ENCODE peak calls at places on chromosome 2, in five cellular contexts. X is GM23338, U is HepG2, Y is H1, S is GM12878. A is an unnamed sample. For H3K4me1, the result is how much of the 10 kb centered on the place peaks cover.

GRCh38 chr2:115880558-115880957 is 1438.1 kb downstream of the DPP10 start:
- DNase-seq in Y (no peak), S (no peak), X (peak), U (no peak), A (peak)

GRCh38 chr2:134628453-134628852 is 90.3 kb downstream of the TMEM163 start:
- DNase-seq in U (no peak), S (no peak), Y (no peak), X (no peak), A (no peak)

GRCh38 chr2:33018271-33018670 is 71.5 kb downstream of the LTBP1 start:
- DNase-seq in X (no peak), U (no peak), S (no peak), Y (no peak), A (no peak)

GRCh38 chr2:177147093-177147694 is 65.4 kb upstream of the HNRNPA3 start:
- DNase-seq in X (peak), Y (no peak), S (peak), U (peak), A (peak)

GRCh38 chr2:19021721-19022120 is 336.7 kb downstream of the OSR1 start:
- DNase-seq in X (no peak), U (peak), Y (no peak), S (no peak), A (no peak)

GRCh38 chr2:19733951-19734425 is 167.8 kb downstream of the TTC32 start:
- DNase-seq in X (no peak), U (no peak), Y (no peak), S (no peak), A (no peak)

GRCh38 chr2:54663424-54664030 is 59.9 kb upstream of the EML6 start:
- DNase-seq in X (no peak), S (no peak), U (peak), Y (no peak), A (no peak)

GRCh38 chr2:38719706-38720105 is 31.5 kb downstream of the SRSF7 start:
- DNase-seq in S (no peak), Y (no peak), X (no peak), U (no peak), A (no peak)

GRCh38 chr2:228181098-228182019 is at the start of gene SPHKAP:
- DNase-seq in Y (no peak), X (peak), S (no peak), U (no peak), A (no peak)

GRCh38 chr2:228180126-228181097 is 1.1 kb downstream of the SPHKAP start:
- DNase-seq in U (no peak), Y (no peak), X (peak), S (no peak), A (no peak)
- H3K4me1 ChIP-seq in U (under half), Y (under half), X (under half), S (under half), A (under half)

GRCh38 chr2:6921321-6921922 is 4.2 kb downstream of the RNF144A start:
- DNase-seq in X (no peak), S (no peak), Y (no peak), U (peak), A (no peak)
- TF ChIP-seq CREB1 in X (no peak), S (no peak), Y (no peak), U (peak), A (no peak)

DNA sequence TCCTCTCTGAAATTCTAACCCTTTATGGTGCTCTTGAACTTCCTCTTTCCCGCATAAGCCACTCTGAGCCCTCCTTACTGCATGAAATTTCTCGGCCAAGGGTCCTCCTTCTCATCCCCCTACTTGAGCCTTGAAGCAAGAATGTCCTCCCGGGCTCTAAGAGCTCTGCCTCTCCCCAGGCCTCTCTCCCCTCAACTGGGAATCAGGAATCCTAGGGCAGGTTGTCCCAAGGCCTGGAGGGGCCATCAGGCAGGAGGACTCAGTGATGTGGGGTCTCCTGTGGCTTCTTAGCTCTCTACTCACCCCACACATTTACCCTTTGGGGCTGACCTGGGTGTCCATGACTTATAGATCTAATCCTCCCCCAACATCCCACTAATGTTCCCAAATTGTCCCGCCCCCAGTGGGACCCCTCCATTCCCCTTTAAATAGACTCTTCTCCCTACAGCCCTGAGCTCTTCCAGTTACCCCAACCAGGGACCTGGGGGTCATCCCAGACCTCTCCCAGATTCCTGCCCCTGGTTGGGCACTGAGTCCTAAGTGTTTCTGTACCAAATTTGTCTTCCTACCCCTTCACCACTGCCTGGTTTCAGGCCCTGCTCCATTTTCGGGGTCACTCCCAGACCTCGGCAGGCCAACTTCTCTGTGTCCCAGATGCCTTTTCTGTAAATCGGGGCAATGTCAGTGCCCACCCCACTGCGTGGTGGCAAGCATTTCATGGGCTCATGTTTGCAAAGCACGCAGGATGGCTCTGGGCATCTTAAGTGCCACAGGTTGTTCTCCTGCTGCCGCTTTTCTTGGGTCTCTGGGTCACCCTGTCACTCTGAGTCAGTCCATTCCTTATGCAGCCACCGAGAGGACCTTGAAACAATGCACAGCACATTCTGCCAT is 171.2 kb downstream of the ASB1 start:
- DNase-seq in U (no peak), S (no peak), X (no peak), Y (no peak), A (no peak)
- H3K4me1 ChIP-seq in U (under half), S (under half), X (under half), Y (under half), A (under half)

GRCh38 chr2:63104482-63104881 is 53.9 kb downstream of the OTX1 start:
- DNase-seq in S (no peak), Y (no peak), U (no peak), X (no peak), A (no peak)

GRCh38 chr2:63099032-63099431 is 48.4 kb downstream of the OTX1 start:
- DNase-seq in Y (no peak), U (no peak), X (no peak), S (no peak), A (no peak)

GRCh38 chr2:63101954-63102353 is 51.3 kb downstream of the OTX1 start:
- DNase-seq in Y (no peak), S (no peak), X (no peak), U (no peak), A (no peak)
- TF ChIP-seq CREB1 in Y (no peak), S (no peak), X (no peak), U (no peak), A (no peak)

GRCh38 chr2:109265953-109266352 is 136.9 kb downstream of the SH3RF3 start:
- DNase-seq in U (no peak), S (no peak), Y (no peak), X (no peak), A (no peak)
- H3K4me1 ChIP-seq in U (under half), S (under half), Y (under half), X (under half), A (under half)

DNA sequence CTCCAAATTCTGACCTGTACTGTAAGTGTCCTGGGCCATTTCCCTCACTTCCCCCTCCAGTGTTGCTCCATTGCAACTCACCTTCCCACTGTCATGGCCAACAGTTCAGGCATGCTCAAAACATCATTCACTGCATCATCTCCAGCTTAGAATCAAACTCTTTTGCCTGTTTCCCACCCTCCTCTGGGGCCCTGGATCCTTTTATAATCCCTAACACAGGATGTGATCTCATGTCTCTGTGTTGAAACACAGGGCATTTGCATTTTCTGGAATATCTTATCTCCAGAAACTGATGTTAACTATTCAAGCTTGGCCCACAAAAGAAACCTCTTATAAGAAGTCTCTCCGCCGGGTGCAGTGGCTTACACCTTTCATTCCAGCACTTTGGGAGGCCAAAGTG is 3.0 kb downstream of the DPP4 start:
- DNase-seq in S (no peak), Y (no peak), U (no peak), X (no peak), A (no peak)
- TF ChIP-seq CREB1 in S (no peak), Y (no peak), U (no peak), X (no peak), A (no peak)